ENCODE peak calls at places on chromosome 1, in five cellular contexts. Z is HEK293T, A is GM12878, L is HepG2, H is H1. T is an unnamed sample.
A peak's percentile ranks its signal among the peaks of the same experiment; 100 is the strongest.

GRCh38 chr1:24393892-24394291 is 19.7 kb downstream of the STPG1 start:
- DNase-seq in Z (no peak), A (no peak), H (peak; percentile 41), L (no peak), T (no peak)

GRCh38 chr1:223756002-223756775 is 43.9 kb downstream of the CAPN2 start:
- DNase-seq in A (no peak), H (no peak), Z (no peak), L (no peak), T (no peak)

GRCh38 chr1:121413817-121414216 is 229.0 kb downstream of the SRGAP2C start:
- DNase-seq in H (no peak), Z (no peak), A (no peak), L (no peak), T (no peak)

GRCh38 chr1:108057536-108057935 is 92.6 kb upstream of the VAV3 start:
- DNase-seq in L (no peak), A (no peak), Z (no peak), H (no peak), T (peak; percentile 63)

GRCh38 chr1:26999440-26999987 is 6.0 kb downstream of the TRNP1 start:
- DNase-seq in Z (no peak), A (no peak), L (peak; percentile 77), H (peak; percentile 79), T (peak; percentile 99)

GRCh38 chr1:211548321-211549091 is 30.5 kb downstream of the SLC30A1 start:
- DNase-seq in A (no peak), Z (peak; percentile 10), H (no peak), L (no peak), T (peak; percentile 39)

GRCh38 chr1:19463204-19463803 is 22.0 kb downstream of the CAPZB start:
- DNase-seq in A (peak; percentile 77), L (no peak), H (no peak), Z (no peak), T (no peak)

GRCh38 chr1:155184835-155185782 is 11.5 kb downstream of the TRIM46 start:
- DNase-seq in Z (no peak), H (no peak), L (no peak), A (peak; percentile 72), T (no peak)

GRCh38 chr1:8496473-8496872 is 178.6 kb downstream of the SLC45A1 start:
- DNase-seq in Z (no peak), L (no peak), A (no peak), H (no peak), T (no peak)

GRCh38 chr1:95002657-95003432 is 69.9 kb downstream of the ALG14 start:
- DNase-seq in L (peak; percentile 31), A (no peak), Z (peak; percentile 52), H (no peak), T (no peak)

GRCh38 chr1:64934115-64934880 is 32.1 kb downstream of the JAK1 start:
- DNase-seq in A (no peak), L (peak; percentile 61), Z (no peak), H (no peak), T (no peak)

GRCh38 chr1:21620461-21620860 is 48.7 kb downstream of the RAP1GAP start:
- DNase-seq in Z (no peak), L (no peak), A (no peak), H (no peak), T (no peak)
- TF ChIP-seq SUZ12 in Z (no peak), L (no peak), A (no peak), H (no peak), T (no peak)

DNA sequence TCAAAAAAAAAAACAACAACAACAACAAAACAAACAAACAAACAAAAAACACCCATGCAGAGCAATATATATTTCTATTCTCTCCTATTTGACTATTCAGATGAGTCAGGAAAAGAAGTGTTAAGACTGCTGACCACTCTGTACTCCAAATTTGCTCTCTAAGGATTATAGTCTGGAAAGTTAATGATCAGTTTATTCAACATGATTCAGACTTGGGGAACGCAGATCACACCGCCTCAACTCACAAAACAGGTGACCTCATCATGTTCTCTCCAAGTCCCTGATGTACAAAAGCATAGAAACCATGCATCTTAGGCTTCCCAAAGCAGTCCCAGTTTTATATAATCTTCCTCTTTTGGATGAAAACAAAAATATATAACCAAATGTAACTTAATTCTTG is 51.9 kb upstream of the PRRC2C start:
- DNase-seq in L (no peak), Z (no peak), H (no peak), A (no peak), T (no peak)
- TF ChIP-seq SUZ12 in L (no peak), Z (no peak), H (no peak), A (no peak), T (no peak)

DNA sequence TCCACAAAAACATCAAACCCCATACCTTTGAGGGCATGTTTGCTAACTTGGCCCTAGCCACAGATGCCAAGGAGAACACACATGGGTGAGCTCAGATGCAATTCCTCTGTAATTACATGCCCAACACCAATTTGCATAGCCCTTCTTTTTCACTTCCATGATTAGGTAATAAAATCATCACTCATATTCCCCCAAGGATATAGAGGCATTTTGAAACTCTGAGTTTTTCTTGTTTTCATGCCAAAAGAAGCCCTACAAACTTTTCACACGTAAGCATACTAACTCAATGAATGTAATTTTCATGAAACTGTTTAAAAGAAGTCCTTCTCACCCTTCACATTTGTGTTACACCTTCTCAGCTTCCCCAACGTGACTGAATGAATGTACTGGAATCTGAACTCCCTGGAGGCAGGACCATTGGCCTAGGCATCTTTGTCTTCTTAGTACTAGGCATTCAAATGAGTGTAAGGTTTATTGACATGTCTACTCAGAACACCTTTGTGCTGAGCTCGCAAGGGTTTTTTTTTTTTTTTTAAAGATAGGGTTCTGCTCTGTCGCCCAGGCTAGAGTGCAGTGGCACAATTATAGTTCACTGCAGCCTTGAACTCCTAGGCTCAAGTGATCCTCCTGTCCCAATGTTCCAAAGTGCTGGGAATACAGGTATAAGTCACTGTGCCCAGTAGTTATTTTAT is 31.0 kb downstream of the FBXO42 start:
- DNase-seq in L (peak; percentile 10), H (no peak), Z (no peak), A (peak; percentile 4), T (no peak)
- TF ChIP-seq SUZ12 in L (no peak), H (no peak), Z (no peak), A (no peak), T (no peak)

DNA sequence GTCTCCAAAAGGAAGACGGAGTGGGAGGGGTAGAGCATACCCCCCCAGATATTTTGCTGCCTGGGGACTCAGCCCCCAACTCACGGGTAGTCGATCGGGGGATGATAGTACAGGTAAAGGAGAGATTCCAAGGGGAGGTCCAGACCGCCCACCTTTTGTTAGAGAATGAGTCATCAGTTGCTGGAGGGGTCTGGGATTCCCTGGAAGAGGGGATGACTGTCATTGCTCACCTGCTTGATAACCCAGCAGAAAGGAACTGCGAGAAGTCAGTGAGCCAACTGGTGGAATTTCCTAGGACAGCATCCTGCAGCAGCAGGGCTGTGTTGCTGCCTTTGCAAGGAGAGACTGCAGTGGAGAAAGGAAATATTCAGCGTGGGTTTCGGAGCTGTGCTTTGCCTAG is 64.4 kb downstream of the MACF1 start:
- DNase-seq in L (no peak), H (peak; percentile 62), Z (no peak), A (no peak), T (peak; percentile 61)
- TF ChIP-seq SUZ12 in L (no peak), H (no peak), Z (no peak), A (no peak), T (no peak)

GRCh38 chr1:16608838-16609560 is 4.4 kb downstream of the NBPF1 start:
- DNase-seq in A (no peak), Z (no peak), L (no peak), H (peak; percentile 34), T (no peak)
- TF ChIP-seq SUZ12 in A (no peak), Z (no peak), L (no peak), H (no peak), T (no peak)

DNA sequence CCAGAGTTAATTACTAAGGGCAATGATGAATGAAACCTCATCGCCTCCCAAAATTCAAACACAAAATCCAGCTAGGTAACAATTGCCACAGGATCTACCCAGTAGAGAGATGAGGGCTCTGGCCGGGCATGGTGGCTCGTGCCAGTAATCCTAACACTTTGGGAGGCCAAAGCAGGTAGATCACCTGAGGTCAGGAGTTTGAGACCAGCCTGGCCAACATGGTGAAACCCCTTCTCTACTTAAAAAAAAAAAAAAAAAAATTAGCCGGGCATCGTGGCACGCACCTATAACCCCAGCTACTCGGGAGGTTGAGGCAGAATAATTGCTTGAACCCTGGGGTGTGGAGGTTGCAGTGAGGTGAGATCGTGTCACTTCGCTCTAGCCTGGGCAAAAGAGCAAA is 15.8 kb downstream of the CD2 start:
- DNase-seq in L (no peak), Z (no peak), A (no peak), H (no peak), T (no peak)
- TF ChIP-seq SUZ12 in L (no peak), Z (no peak), A (no peak), H (no peak), T (no peak)

DNA sequence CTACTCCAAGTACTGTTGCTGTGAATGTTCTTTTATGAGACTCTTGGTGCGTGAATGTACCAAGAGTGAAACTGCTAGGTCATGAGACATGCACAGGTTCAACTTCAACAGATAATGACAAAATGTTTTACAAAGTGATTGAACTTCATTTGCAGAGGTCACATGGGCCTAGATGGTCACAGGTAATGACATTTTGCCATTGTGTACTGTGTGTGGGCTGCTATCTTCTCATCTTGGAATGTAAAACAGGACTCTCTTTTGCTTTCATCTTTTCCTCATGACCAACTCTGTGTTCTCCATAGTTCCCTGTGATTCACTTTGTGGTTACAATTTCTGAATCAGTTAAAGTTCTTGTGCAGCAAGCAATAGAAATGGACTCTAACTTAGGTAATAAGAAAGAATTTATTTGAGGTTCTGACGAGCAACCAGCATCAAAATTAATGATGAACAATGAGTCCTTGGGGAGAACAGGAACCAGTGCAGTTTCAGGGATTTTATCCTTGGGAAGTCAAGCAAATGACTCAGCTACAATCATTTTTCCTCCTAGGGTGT is 16.2 kb upstream of the TSNAX start:
- DNase-seq in A (peak; percentile 20), Z (no peak), H (no peak), L (peak; percentile 91), T (no peak)
- TF ChIP-seq SUZ12 in A (no peak), Z (no peak), H (no peak), L (no peak), T (no peak)

GRCh38 chr1:43238104-43238503 is 31.7 kb upstream of the TMEM125 start:
- DNase-seq in H (peak; percentile 79), A (no peak), L (peak; percentile 81), Z (peak; percentile 64), T (peak; percentile 87)
- TF ChIP-seq SUZ12 in H (no peak), A (no peak), L (no peak), Z (no peak), T (no peak)

T was measured in NT2/D1.